ENCODE peak calls at places on chromosomes 4 and X, in six cellular contexts. X is cardiac muscle cell, N is fibroblast of mammary gland, C is tibial artery, Y is dorsolateral prefrontal cortex, O is ascending aorta. U is an unnamed sample.

GRCh38 chr4:149443537-149443936 is 372.1 kb downstream of the IQCM start:
- DNase-seq in N (no peak), X (no peak), C (no peak), Y (no peak), O (no peak), U (no peak)

GRCh38 chrX:40105016-40105790 is 7.4 kb upstream of the BCOR start:
- DNase-seq in O (no peak), Y (no peak), C (peak; percentile 76), N (no peak), X (peak; percentile 28), U (peak; percentile 63)

GRCh38 chr4:88573995-88574394 is 18.3 kb upstream of the HERC3 start:
- DNase-seq in C (no peak), O (no peak), Y (no peak), N (peak; percentile 34), X (peak; percentile 22), U (no peak)

GRCh38 chr4:151797853-151798252 is 37.0 kb upstream of the GATB start:
- DNase-seq in O (no peak), C (no peak), Y (no peak), X (no peak), N (no peak), U (no peak)

GRCh38 chr4:76704133-76704881 is 193.6 kb downstream of the SOWAHB start:
- DNase-seq in X (peak; percentile 64), Y (no peak), N (peak; percentile 61), O (no peak), C (no peak), U (no peak)

GRCh38 chrX:123732679-123733363 is at the start of gene THOC2:
- DNase-seq in N (peak; percentile 82), C (peak; percentile 91), Y (peak; percentile 85), O (peak; percentile 93), X (peak; percentile 90), U (peak; percentile 88)

GRCh38 chrX:40172169-40172979 is 74.6 kb upstream of the BCOR start:
- DNase-seq in Y (no peak), N (peak; percentile 51), O (peak; percentile 79), X (peak; percentile 65), C (peak; percentile 84), U (peak; percentile 67)

GRCh38 chr4:172153694-172154093 is 340.5 kb downstream of the GALNTL6 start:
- DNase-seq in X (no peak), Y (no peak), O (no peak), N (no peak), C (no peak), U (no peak)

DNA sequence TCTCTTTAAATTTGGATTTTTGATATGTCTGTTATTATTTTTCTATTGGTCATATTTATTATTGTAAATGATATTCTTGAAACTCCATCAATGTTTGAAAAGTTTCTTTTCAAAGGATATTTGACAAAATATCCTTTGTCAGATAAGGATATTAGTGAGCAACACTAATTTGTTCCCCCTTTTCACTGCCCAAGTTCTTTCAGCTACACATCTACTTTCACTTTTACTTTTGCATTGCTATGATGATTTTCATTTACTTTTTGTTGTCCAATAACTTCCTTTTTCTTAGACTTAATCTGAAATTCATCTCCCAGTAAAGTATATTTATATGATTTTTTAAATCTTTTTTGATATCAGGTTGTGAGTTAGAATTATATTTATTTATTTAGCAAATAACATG is 542.3 kb upstream of the ADGRL3 start:
- DNase-seq in N (peak; percentile 2), X (peak; percentile 3), Y (no peak), O (no peak), C (no peak), U (no peak)
- H3K4me3 ChIP-seq in N (no peak overlapping the region), X (no peak overlapping the region), Y (no peak overlapping the region), O (peak overlapping the region; percentile 48), C (peak overlapping the region; percentile 13), U (no peak overlapping the region)

DNA sequence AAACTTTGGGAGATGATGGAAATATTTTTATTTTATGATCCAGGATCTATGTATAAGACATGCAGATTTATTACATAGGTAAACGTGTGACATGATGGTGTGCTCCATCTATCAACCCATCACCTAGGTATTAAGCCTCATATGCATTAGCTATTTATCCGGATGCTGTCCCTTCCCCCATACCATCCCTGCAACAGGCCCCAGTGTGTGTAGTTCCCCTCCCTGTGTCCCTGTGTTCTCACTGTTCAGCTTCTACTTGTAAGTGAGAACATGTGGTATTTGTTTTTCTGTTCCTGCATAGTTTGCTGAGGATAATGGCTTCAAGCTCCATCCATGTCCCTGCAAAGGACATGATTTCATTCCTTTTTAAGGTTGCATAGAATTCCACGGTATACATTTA is 28.1 kb upstream of the ZCCHC4 start:
- DNase-seq in O (no peak), Y (no peak), C (no peak), N (no peak), X (no peak), U (no peak)
- TF ChIP-seq CTCF in O (no peak), Y (no peak), C (no peak), N (no peak), X (no peak), U (no peak)

DNA sequence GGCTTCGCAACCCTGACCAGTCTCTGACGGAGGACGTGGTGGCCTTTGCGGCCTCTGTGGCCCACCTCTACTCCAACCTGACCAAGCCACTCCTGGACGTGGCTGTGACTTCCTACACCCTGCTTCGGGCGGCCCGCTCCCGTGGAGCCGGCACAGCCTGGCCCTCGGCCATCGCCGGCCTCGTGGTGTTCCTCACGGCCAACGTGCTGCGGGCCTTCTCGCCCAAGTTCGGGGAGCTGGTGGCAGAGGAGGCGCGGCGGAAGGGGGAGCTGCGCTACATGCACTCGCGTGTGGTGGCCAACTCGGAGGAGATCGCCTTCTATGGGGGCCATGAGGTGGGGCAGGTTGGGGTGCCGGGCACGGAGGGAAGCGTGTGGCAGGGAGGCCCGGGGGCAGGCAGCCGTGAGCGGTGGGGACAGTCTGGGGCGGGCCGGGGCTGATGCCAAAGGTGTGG is 1.2 kb downstream of the ABCD1 start:
- DNase-seq in Y (no peak), N (no peak), C (no peak), O (no peak), X (no peak), U (peak; percentile 3)
- H3K4me3 ChIP-seq in Y (no peak overlapping the region), N (no peak overlapping the region), C (peak overlapping the region; percentile 68), O (peak overlapping the region; percentile 69), X (no peak overlapping the region), U (no peak overlapping the region)

GRCh38 chrX:105189093-105189492 is 31.4 kb downstream of the TEX13A start:
- DNase-seq in Y (no peak), O (no peak), X (no peak), N (no peak), C (no peak), U (no peak)

GRCh38 chrX:105190252-105190853 is 30.1 kb downstream of the TEX13A start:
- DNase-seq in Y (no peak), X (peak; percentile 40), O (no peak), C (no peak), N (peak; percentile 41), U (peak; percentile 17)

DNA sequence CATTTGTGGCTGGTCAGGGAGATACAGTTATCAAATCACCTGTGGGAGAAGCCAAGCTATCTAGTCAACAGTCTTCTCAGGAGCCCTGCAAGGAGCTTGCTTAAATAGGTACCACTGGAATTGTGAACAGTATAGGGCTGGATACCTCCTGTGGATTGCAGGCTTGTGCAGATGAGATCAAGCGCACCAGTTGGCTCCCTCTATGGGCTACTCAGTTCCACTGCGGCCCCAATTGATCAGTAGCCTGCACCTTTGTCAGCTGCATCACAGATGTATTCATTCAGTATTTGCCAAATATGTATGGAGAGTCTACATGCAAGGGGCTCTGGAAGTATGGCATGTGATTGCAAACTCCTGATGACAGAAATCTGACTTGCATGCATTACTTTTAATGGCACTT is 28.6 kb downstream of the TEX13A start:
- DNase-seq in C (no peak), Y (no peak), X (peak; percentile 14), O (no peak), N (peak; percentile 23), U (peak; percentile 0)
- TF ChIP-seq CTCF in C (no peak), Y (peak; percentile 23), X (peak; percentile 51), O (no peak), N (peak; percentile 64), U (no peak)

DNA sequence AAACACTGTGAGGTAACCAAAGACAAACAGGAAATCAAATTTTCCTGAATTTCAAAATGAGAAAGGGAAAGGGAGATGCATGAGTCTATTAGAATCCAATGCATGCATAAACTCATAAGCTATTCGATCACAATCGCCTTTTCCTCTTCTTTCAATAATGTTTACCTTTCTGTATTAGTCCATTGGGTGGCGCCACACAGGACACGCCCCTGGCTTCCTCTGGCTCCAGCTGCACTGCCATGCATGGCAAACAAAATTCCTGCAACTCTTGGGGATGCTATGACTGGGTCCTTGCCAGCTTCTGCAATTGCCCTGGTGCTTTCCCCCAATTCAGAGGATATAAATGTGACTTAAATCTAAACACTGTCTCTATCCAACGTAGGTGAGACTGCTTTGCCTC is 424.5 kb upstream of the PCDH7 start:
- DNase-seq in X (no peak), N (no peak), Y (no peak), O (no peak), C (no peak), U (no peak)
- H3K4me3 ChIP-seq in X (no peak overlapping the region), N (no peak overlapping the region), Y (no peak overlapping the region), O (no peak overlapping the region), C (no peak overlapping the region), U (no peak overlapping the region)

GRCh38 chr4:6155996-6156395 is 44.4 kb downstream of the JAKMIP1 start:
- DNase-seq in O (no peak), C (no peak), Y (peak; percentile 46), N (no peak), X (no peak), U (no peak)
- TF ChIP-seq CTCF in O (no peak), C (no peak), Y (no peak), N (no peak), X (no peak), U (no peak)